ENCODE peak calls at places on chromosomes 7 and 10, in five cellular contexts. Q is stomach, Y is astrocyte, E is neural progenitor cell, X is OCI-LY7. C is an unnamed sample.
A peak's percentile ranks its signal among the peaks of the same experiment; 100 is the strongest.

GRCh38 chr7:46079421-46079820 is 158.3 kb upstream of the IGFBP3 start:
- DNase-seq in E (no peak), X (no peak), Y (no peak), Q (no peak), C (no peak)

GRCh38 chr10:51302316-51302715 is 228.0 kb downstream of the PRKG1 start:
- DNase-seq in Q (no peak), E (no peak), X (no peak), Y (no peak), C (no peak)

GRCh38 chr10:77501152-77501845 is 136.3 kb downstream of the KCNMA1 start:
- DNase-seq in Q (no peak), X (no peak), E (no peak), Y (peak; percentile 85), C (no peak)

GRCh38 chr10:124740374-124741280 is 3.6 kb downstream of the FAM53B start:
- DNase-seq in E (peak; percentile 84), Y (no peak), X (peak; percentile 84), Q (no peak), C (peak; percentile 78)

GRCh38 chr7:99244942-99245341 is 27.7 kb upstream of the MYH16 start:
- DNase-seq in Q (no peak), Y (peak; percentile 47), E (no peak), X (no peak), C (no peak)

GRCh38 chr10:86337121-86337601 is 29.4 kb downstream of the GRID1 start:
- DNase-seq in E (no peak), Q (no peak), X (no peak), Y (no peak), C (peak; percentile 46)

GRCh38 chr10:74008212-74008731 is 10.4 kb downstream of the VCL start:
- DNase-seq in Y (peak; percentile 91), Q (no peak), X (peak; percentile 76), E (no peak), C (no peak)

GRCh38 chr10:82874671-82875070 is 999.7 kb downstream of the NRG3 start:
- DNase-seq in Y (peak; percentile 43), E (no peak), Q (no peak), X (no peak), C (no peak)

GRCh38 chr10:132848951-132849545 is 63.1 kb upstream of the NKX6-2 start:
- DNase-seq in Y (no peak), Q (no peak), E (no peak), X (no peak), C (peak; percentile 48)

GRCh38 chr10:101812606-101813005 is 5.6 kb downstream of the OGA start:
- DNase-seq in X (no peak), E (no peak), Q (no peak), Y (no peak), C (no peak)

GRCh38 chr10:12214763-12215218 is 18.8 kb downstream of the CDC123 start:
- DNase-seq in E (peak; percentile 61), Y (no peak), X (peak; percentile 76), Q (no peak), C (no peak)

GRCh38 chr10:127989481-127989964 is 82.6 kb downstream of the PTPRE start:
- DNase-seq in Q (no peak), E (no peak), X (no peak), Y (peak; percentile 63), C (no peak)
- H3K4me1 ChIP-seq in Q (peaks cover 12% of the 10 kb centered on the region), E (peaks cover 8% of the 10 kb centered on the region), X (no peaks in the 10 kb centered on the region), Y (peaks cover 42% of the 10 kb centered on the region), C (peaks cover 38% of the 10 kb centered on the region)

DNA sequence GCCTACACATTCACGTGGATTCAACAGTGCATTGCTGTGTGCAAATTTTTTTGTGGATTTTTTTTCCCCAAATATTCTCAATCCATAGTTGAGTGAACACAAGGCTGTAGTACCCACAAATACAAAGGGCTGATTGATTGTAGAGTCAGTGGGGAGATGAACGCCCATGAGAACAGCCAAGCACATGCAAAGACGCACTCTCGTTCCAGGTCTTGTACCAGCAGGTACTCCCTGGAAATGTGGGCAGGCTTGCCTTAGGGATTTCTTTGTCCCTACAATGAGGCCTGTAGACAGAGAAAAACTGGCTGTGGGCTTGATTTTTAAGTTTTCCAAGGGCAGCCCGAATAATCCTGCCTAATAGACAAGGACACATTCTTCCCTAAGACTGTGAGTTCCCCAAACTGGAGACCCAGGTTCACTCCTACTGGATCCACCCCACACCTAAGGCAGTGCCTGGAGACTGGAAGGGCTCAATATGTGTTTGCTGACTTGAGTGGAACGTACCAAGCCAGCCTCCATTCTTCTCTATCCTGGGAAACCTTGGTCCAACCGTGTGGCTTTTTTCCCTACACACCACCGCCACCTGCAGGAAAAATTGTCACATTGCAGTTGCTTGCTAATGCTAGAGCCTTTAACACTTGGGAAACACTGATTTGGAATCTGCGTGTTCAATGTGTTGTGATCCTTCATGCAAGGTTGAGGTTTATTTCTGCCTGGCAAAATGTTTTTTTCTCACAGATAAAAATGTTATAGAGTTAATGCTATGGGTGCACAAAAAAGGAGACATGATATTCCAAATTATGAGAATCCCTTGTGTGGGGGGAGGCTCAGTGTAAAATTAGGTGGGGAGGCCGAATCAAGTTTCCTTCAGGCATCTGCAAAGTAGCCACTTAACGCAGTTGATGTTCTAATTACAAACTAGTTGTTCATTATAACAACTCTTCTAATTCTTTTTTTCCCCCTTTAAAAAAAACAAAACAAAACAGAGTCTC is 49.3 kb downstream of the PPP1R17 start:
- DNase-seq in Y (peak; percentile 34), Q (peak; percentile 71), X (peak; percentile 30), E (peak; percentile 80), C (no peak)
- TF ChIP-seq CTCF in Y (peak; percentile 96), Q (peak; percentile 78), X (peak; percentile 82), E (peak; percentile 91), C (peak; percentile 87)

GRCh38 chr7:23419845-23420244 is 50.4 kb downstream of the IGF2BP3 start:
- DNase-seq in E (no peak), Y (no peak), X (no peak), Q (no peak), C (no peak)

GRCh38 chr7:23419160-23419559 is 51.1 kb downstream of the IGF2BP3 start:
- DNase-seq in E (no peak), X (no peak), Y (no peak), Q (no peak), C (no peak)

GRCh38 chr7:23415198-23415597 is 55.1 kb downstream of the IGF2BP3 start:
- DNase-seq in Q (no peak), E (no peak), Y (no peak), X (no peak), C (no peak)

GRCh38 chr7:23422384-23422783 is 47.9 kb downstream of the IGF2BP3 start:
- DNase-seq in Q (no peak), E (no peak), Y (no peak), X (no peak), C (no peak)

GRCh38 chr7:23418046-23418445 is 52.2 kb downstream of the IGF2BP3 start:
- DNase-seq in X (no peak), Y (peak; percentile 39), E (no peak), Q (no peak), C (no peak)
- H3K36me3 ChIP-seq in X (peaks cover 36% of the 10 kb centered on the region), Y (peaks cover 15% of the 10 kb centered on the region), E (no peaks in the 10 kb centered on the region), Q (no peaks in the 10 kb centered on the region), C (no peaks in the 10 kb centered on the region)

DNA sequence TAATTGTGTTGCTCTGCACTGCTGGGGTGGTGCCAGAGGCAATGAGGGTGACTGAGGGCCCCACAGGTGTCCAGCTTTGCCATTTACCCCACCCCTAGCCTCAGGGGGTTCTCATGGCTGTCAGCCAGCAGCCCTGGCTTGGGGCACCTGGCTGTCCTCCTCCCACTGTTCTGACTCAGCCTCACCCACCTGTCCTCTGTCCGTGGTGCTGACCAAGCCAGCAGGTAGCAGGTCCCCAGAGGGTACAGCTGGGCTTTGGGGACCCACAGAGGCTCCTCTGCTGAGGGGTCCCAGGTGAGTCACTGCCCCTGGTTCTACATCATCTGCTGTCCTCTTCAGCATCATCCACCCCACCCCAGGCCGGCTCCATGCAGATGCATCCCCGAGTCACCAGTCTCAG is 32.2 kb upstream of the ZNF716 start:
- DNase-seq in E (no peak), Q (no peak), X (no peak), Y (no peak), C (no peak)
- H3K4me1 ChIP-seq in E (no peaks in the 10 kb centered on the region), Q (no peaks in the 10 kb centered on the region), X (no peaks in the 10 kb centered on the region), Y (no peaks in the 10 kb centered on the region), C (no peaks in the 10 kb centered on the region)

GRCh38 chr10:99742240-99742639 is 10.2 kb downstream of the CUTC start:
- DNase-seq in E (no peak), X (no peak), Y (no peak), Q (no peak), C (no peak)

GRCh38 chr10:99740933-99741559 is 9.0 kb downstream of the CUTC start:
- DNase-seq in Q (no peak), E (no peak), Y (no peak), X (no peak), C (no peak)

GRCh38 chr10:99742701-99743100 is 10.7 kb downstream of the CUTC start:
- DNase-seq in Q (no peak), E (no peak), Y (no peak), X (no peak), C (no peak)

GRCh38 chr10:99740261-99740660 is 8.2 kb downstream of the CUTC start:
- DNase-seq in X (no peak), E (no peak), Q (no peak), Y (no peak), C (no peak)

GRCh38 chr10:99743841-99744240 is 11.8 kb downstream of the CUTC start:
- DNase-seq in E (no peak), X (no peak), Q (no peak), Y (no peak), C (no peak)
- TF ChIP-seq CTCF in E (no peak), X (no peak), Q (no peak), Y (no peak), C (no peak)

GRCh38 chr10:29535012-29535777 is 99.6 kb downstream of the SVIL start:
- DNase-seq in X (no peak), Y (peak; percentile 92), E (peak; percentile 70), Q (peak; percentile 69), C (peak; percentile 69)

GRCh38 chr10:29534590-29534989 is 100.2 kb downstream of the SVIL start:
- DNase-seq in Y (no peak), X (no peak), E (no peak), Q (no peak), C (no peak)

GRCh38 chr10:29533046-29533445 is 101.7 kb downstream of the SVIL start:
- DNase-seq in Y (no peak), Q (no peak), E (no peak), X (no peak), C (no peak)

GRCh38 chr10:29532256-29532878 is 102.4 kb downstream of the SVIL start:
- DNase-seq in Y (no peak), E (no peak), X (no peak), Q (no peak), C (no peak)

DNA sequence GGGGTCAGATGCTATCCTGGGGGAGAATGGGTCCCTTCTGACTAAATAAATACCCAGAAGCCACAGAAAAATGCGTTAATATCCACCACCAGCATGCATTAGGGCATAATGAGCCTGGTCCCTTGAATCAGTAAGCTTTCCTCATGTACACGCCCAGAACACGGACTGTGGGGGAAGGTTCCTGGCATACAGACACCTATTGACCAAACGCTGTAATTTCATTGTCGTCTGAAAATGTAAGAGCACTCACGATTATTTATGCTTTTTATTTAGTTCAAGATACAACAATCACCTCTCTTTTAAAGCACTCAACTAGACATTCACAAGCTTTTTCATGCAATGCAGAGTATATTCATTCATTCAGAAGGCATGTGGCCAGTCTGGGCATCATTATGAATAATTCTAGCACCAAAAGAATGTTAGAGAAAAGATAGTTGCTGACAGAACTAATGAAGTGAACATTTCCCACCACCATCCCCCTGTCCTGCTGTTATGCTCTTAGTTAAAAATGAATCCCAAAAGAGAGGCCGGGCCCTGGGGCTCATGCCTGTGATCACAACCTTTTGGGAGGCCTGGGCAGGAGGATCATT is 101.0 kb downstream of the SVIL start:
- DNase-seq in Q (no peak), X (no peak), Y (peak; percentile 46), E (no peak), C (no peak)
- H3K36me3 ChIP-seq in Q (peaks cover 37% of the 10 kb centered on the region), X (no peaks in the 10 kb centered on the region), Y (peaks cover 5% of the 10 kb centered on the region), E (no peaks in the 10 kb centered on the region), C (peaks cover 5% of the 10 kb centered on the region)